ENCODE peak calls at places on chromosomes 7 and 10, in ten cellular contexts. Q, R, H, V, O, Y, B, W, G and X are unnamed samples.

GRCh38 chr10:24324651-24325050 is 115.7 kb downstream of the KIAA1217 start:
- DNase-seq in R (no peak), Q (no peak), G (no peak), W (no peak), O (no peak), B (no peak), Y (no peak), V (no peak), H (no peak), X (no peak)

GRCh38 chr7:5526190-5527037 is 102.8 kb upstream of the TNRC18 start:
- DNase-seq in H (peak), W (peak), G (peak), R (no peak), B (no peak), Y (no peak), O (peak), Q (peak), V (no peak), X (peak)

GRCh38 chr7:82264752-82265305 is 178.7 kb downstream of the CACNA2D1 start:
- DNase-seq in H (no peak), Q (no peak), Y (no peak), B (no peak), V (no peak), R (no peak), O (no peak), G (no peak), W (no peak), X (no peak)

GRCh38 chr10:1378473-1378872 is 322.3 kb downstream of the WDR37 start:
- DNase-seq in W (no peak), H (peak), B (no peak), Q (no peak), V (no peak), Y (peak), G (no peak), R (no peak), O (no peak), X (no peak)

GRCh38 chr7:51260516-51260915 is 56.1 kb downstream of the COBL start:
- DNase-seq in Q (no peak), O (no peak), Y (no peak), R (no peak), H (no peak), V (no peak), G (no peak), W (no peak), B (no peak), X (no peak)

GRCh38 chr7:34296663-34297062 is 361.4 kb upstream of the NPSR1 start:
- DNase-seq in B (no peak), G (no peak), O (no peak), V (no peak), H (no peak), W (no peak), R (no peak), Q (no peak), Y (no peak), X (no peak)

GRCh38 chr7:112986256-112987031 is 100.2 kb downstream of the GPR85 start:
- DNase-seq in V (no peak), Q (no peak), O (no peak), H (no peak), G (no peak), Y (no peak), B (no peak), W (no peak), R (no peak), X (no peak)

GRCh38 chr7:20301311-20301939 is 29.3 kb upstream of the ITGB8 start:
- DNase-seq in H (no peak), W (peak), V (no peak), R (no peak), G (no peak), Y (no peak), O (no peak), Q (no peak), B (no peak), X (no peak)

GRCh38 chr7:4707134-4707651 is 25.1 kb downstream of the FOXK1 start:
- DNase-seq in Q (no peak), W (no peak), V (no peak), O (no peak), Y (no peak), R (no peak), B (no peak), H (no peak), G (no peak), X (no peak)

GRCh38 chr10:29438271-29438670 is 149.4 kb downstream of the LYZL1 start:
- DNase-seq in V (no peak), G (no peak), B (no peak), O (no peak), H (no peak), W (no peak), R (no peak), Y (no peak), Q (no peak), X (no peak)

GRCh38 chr10:80506189-80506575 is 31.5 kb upstream of the SH2D4B start:
- DNase-seq in H (no peak), B (peak), R (no peak), O (no peak), G (no peak), Y (no peak), V (no peak), Q (peak), W (peak), X (no peak)

GRCh38 chr7:94909023-94909466 is 1.7 kb downstream of the PPP1R9A start:
- DNase-seq in B (no peak), H (no peak), R (no peak), Y (no peak), Q (no peak), O (no peak), G (no peak), W (peak), V (no peak), X (no peak)

GRCh38 chr7:111101856-111102646 is 11.1 kb downstream of the LRRN3 start:
- DNase-seq in V (no peak), O (no peak), Q (no peak), Y (no peak), G (no peak), B (no peak), H (no peak), R (no peak), W (no peak), X (no peak)

GRCh38 chr7:111098926-111099250 is 8.0 kb downstream of the LRRN3 start:
- DNase-seq in G (no peak), Y (no peak), H (no peak), W (no peak), V (no peak), R (no peak), O (no peak), B (no peak), Q (no peak), X (no peak)

GRCh38 chr7:111096997-111097396 is 6.1 kb downstream of the LRRN3 start:
- DNase-seq in R (no peak), O (no peak), B (no peak), H (no peak), Q (no peak), G (no peak), V (no peak), Y (no peak), W (no peak), X (no peak)

GRCh38 chr7:111094387-111094786 is 3.5 kb downstream of the LRRN3 start:
- DNase-seq in H (no peak), R (no peak), Q (no peak), O (no peak), G (no peak), B (no peak), W (no peak), Y (no peak), V (no peak), X (no peak)

DNA sequence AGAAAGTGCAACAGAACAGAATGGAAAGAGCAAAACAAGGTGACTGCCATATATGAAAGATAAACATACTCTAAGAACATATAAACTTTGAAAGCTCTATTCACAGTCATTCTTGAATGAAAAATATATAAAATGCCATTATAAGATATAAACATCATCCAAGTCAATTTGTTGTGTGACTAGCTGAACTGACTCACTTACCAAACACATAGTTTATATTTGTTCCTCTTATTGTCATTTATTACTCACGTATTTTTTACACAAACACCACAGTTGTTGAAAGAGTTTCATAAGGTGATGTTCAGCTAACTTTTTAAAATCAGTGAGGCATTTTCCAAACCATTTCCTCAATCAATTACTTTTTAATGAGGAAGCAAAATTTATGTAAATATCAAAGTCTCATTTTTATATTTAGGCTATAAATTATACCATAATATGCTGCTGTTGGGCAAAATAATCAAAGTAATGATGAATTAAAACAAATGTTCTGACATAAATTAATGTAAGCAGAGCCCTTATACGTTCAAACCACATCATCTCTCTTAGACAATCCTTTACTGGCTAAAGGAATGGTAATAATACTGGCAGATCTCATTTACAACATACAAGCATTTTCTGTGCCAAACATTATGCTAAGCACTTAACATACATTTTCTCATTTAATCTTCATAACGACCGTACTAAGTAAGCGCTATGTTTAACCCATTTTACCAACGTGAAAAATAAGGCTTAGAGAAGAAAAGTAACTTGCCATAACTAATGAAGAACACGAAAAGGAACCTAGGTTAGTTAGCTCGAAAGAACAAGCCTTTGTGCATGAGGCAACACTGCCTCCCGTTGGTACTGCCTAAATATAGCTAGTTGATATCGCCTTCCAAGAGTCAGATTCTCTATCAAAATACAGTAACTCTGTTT is 7.3 kb downstream of the LRRN3 start:
- DNase-seq in H (no peak), G (peak), B (peak), Y (no peak), R (no peak), O (peak), V (no peak), W (peak), Q (peak), X (no peak)
- H3K4me3 ChIP-seq in H (no peak), G (no peak), B (no peak), Y (no peak), R (no peak), O (no peak), V (no peak), W (no peak), Q (no peak), X (no peak)

DNA sequence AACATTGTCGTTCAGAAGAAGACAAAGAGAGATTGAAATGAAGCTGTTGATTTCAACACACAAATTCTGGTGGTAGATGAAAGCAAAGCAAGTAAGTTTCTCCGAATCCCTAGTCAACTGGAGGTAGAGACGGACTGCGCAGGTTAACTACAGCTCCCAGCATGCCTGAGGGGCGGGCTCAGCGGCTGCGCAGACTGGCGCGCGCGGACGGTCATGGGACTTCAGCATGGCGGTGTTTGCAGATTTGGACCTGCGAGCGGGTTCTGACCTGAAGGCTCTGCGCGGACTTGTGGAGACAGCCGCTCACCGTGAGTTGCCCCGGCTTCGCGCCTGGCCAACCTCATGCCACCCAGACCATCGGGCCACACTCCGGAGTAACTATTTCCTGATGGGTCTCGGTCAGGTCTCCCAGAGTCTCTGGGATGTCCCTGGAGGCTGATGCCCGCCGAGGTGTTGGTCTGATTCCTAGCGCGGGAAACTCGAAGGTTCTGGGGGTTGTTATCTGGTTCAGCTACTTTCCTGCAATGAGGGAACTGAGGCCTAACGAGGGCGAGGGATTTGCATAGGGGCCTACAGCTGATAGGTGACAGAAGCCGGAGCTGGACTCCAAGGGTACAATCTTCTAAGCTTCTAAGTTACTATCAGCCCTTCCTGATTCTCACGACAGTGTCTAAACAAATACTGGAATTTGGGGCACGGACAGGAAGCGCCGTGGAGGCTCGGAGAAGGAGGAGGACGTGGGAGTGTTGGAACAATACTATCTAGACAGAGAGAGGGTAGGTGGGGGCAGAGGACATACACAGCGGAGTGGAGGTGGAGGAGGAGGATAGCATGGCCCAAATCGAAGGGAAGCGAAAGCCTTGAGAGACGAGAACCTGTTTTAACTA is at the start of gene RPP30:
- DNase-seq in H (peak), V (peak), G (peak), B (no peak), R (peak), O (peak), Q (peak), W (peak), Y (peak), X (peak)
- TF ChIP-seq POLR2A in H (peak), V (peak), G (peak), B (peak), R (peak), O (peak), Q (peak), W (peak), Y (no peak), X (no peak)

DNA sequence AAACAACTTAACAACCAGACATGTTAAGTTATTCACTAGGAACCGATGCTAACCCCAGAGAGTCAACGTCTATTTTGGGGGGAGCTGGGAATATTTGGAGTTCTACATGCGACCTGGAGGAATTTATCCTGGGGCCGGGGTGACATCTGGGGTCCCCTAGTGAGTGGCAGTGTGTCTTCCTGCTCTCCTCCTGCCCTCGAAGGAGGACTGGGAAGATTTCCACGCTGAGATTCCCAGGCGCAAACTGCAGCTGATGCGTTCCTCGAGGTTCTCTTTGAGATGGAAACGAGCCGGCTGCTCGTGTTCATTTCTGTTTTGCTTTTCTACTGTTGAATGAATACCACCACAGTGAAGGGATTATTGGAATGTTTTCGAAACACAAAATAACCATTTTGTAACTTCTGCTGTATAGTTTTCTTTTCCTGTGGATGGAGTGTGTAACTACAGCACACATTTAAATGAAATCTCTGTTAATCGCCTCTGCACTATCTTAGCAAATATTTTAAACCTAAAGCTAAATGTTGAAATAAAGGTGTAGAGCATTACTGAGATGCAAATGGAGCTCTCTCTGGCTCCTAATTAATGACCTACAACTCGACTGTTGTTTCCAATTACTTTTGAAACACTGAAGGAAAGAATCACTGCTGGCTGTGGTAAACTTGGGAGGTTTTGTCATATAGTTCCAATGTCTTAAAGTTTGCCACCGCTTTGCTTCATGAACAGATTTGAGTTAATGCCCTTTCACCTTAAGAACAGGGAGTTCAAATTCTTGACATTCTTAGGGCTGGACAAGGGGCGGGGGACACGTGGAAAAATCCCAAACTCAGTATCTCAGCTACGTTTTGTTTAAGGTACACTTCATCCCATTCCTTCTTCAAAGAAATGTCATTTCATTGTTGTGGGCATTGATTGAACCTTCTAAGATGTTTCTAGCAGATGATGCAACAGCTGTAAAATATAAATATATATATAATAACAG is 21.1 kb downstream of the GATA3 start:
- DNase-seq in Y (no peak), W (no peak), R (no peak), B (no peak), Q (no peak), G (no peak), O (no peak), V (no peak), H (no peak), X (peak)
- TF ChIP-seq CTCF in Y (no peak), W (no peak), R (no peak), B (no peak), Q (no peak), G (no peak), O (no peak), V (no peak), H (no peak), X (no peak)

DNA sequence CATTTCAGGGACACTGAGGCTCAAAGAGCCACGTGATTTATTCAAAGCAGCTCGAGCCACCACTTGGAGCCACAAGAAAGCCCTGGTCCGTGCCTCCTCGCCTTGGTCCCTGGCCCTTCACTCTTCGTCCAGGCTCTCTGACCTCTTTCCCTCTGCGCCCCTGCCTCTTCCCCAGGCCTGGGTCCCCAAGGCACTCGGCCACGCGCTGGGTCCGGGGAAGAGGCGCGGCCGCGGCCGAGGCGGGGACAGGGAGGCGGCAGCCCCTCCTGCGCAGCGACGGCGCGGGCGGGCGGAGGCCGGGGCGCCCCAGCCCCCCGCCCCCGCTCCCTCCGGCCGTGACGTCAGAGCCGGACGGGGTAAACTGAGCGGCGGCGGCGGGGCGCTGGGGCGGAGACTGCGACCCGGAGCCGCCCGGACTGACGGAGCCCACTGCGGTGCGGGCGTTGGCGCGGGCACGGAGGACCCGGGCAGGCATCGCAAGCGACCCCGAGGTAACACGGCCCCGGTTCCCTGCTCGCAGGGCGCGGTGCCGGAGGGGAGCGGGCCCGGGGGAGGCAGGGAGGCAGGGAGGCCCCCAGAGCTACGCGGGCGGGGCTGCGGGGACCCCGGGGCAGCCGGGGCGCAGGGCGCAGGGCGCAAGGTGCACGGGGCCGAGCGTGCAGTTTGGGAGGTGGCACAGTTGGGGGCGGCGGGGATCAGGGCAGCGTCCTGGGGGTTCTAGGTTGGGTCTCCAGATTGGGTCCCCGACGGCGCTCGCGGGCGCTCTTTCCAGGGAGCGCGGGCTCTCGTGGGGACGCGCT is at the start of gene SLC18A2:
- DNase-seq in H (no peak), B (no peak), O (no peak), W (no peak), V (no peak), Q (no peak), R (peak), Y (no peak), G (no peak), X (no peak)
- H3K4me3 ChIP-seq in H (no peak), B (no peak), O (no peak), W (peak), V (no peak), Q (peak), R (no peak), Y (peak), G (no peak), X (no peak)

GRCh38 chr7:44565795-44566559 is 7.7 kb downstream of the DDX56 start:
- DNase-seq in R (peak), H (peak), Y (peak), Q (no peak), W (no peak), V (no peak), G (no peak), B (no peak), O (no peak), X (no peak)

GRCh38 chr7:44564606-44565005 is 9.1 kb downstream of the DDX56 start:
- DNase-seq in V (no peak), R (no peak), G (no peak), H (peak), W (no peak), B (no peak), Y (peak), Q (no peak), O (no peak), X (no peak)

GRCh38 chr7:44563171-44563679 is 10.5 kb downstream of the DDX56 start:
- DNase-seq in B (no peak), W (no peak), O (no peak), H (peak), R (no peak), G (no peak), Y (peak), V (no peak), Q (no peak), X (no peak)

GRCh38 chr7:44566680-44567079 is 7.0 kb downstream of the DDX56 start:
- DNase-seq in G (no peak), O (no peak), Y (peak), V (no peak), R (peak), W (no peak), H (peak), B (no peak), Q (no peak), X (no peak)

DNA sequence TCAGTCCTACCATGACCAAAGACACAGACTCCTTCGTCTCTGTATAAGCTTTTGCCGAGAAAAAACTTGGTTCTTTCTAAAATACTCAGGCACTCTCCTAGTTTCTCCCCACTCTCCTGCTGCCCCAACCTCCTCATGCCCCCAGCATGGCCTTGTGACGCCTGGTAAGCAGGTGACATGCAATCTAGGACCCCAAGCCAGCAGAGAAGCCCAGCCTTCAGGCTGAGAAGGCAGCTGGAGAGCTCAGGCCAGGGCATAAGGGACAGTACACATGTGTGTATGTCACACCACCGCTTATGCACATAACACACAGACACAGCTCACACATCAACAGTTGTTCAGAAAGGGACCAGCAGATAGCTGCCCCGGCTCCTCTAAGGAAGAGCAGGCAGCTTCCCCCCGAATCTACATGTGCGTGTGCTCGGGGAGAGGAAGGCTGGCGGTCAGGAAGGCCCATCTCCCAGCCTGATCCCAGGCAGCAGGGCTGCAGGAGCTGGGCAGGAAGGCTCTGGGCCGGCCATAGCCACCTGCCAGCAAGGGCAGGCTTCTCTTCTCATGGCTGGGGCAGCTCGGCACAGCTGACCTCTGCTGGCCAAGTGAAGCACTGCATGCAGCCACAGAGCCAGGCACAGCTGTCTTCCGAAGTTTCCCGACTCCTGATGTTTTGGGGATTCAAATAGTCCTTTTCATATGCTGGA is 8.5 kb downstream of the DDX56 start:
- DNase-seq in B (no peak), O (peak), V (peak), W (peak), G (peak), H (peak), Y (peak), R (peak), Q (peak), X (peak)
- TF ChIP-seq POLR2A in B (no peak), O (no peak), V (no peak), W (no peak), G (no peak), H (no peak), Y (no peak), R (peak), Q (no peak), X (no peak)